ENCODE peak calls at places on chromosomes 3 and 15, in seven cellular contexts. N is tibial artery; A is hepatocyte; U is CD8-positive, alpha-beta memory T cell; S is left ventricle myocardium inferior; L is A673; I is mesendoderm. K is an unnamed sample.

GRCh38 chr15:68617001-68617400 is 38.2 kb downstream of the CORO2B start:
- DNase-seq in S (peak; percentile 24), I (no peak), U (no peak), A (no peak), L (no peak), N (no peak), K (no peak)

GRCh38 chr15:34693053-34693744 is 61.6 kb downstream of the GJD2 start:
- DNase-seq in N (no peak), S (no peak), U (no peak), L (peak; percentile 24), A (no peak), I (no peak), K (no peak)

GRCh38 chr3:78496458-78496857 is 1271.3 kb downstream of the ROBO1 start:
- DNase-seq in S (no peak), U (no peak), A (no peak), L (peak; percentile 37), I (no peak), N (no peak), K (no peak)

GRCh38 chr3:45078910-45079522 is 52.9 kb downstream of the CLEC3B start:
- DNase-seq in S (no peak), A (no peak), I (peak; percentile 63), U (no peak), L (no peak), N (no peak), K (no peak)

GRCh38 chr3:177057768-177058167 is 139.5 kb downstream of the TBL1XR1 start:
- DNase-seq in A (no peak), S (no peak), N (no peak), L (peak; percentile 66), U (peak; percentile 22), I (no peak), K (no peak)

GRCh38 chr3:106120334-106120733 is 251.5 kb upstream of the CBLB start:
- DNase-seq in U (no peak), I (no peak), A (no peak), S (no peak), L (no peak), N (no peak), K (no peak)

GRCh38 chr3:173395073-173395411 is 2.5 kb upstream of the NLGN1 start:
- DNase-seq in I (peak; percentile 80), U (no peak), S (peak; percentile 19), N (no peak), A (no peak), L (no peak), K (no peak)

GRCh38 chr3:73110530-73110929 is 49.1 kb downstream of the EBLN2 start:
- DNase-seq in S (no peak), L (no peak), A (no peak), I (no peak), N (no peak), U (no peak), K (no peak)

GRCh38 chr3:184937611-184938010 is 125.6 kb downstream of the VPS8 start:
- DNase-seq in A (no peak), U (no peak), S (no peak), L (peak; percentile 7), I (peak; percentile 40), N (no peak), K (no peak)

GRCh38 chr15:55744026-55744655 is 1.2 kb upstream of the PRTG start:
- DNase-seq in I (peak; percentile 11), S (no peak), U (no peak), N (no peak), L (no peak), A (no peak), K (no peak)

GRCh38 chr3:185825639-185826481 is 1.0 kb upstream of the IGF2BP2 start:
- DNase-seq in S (peak; percentile 36), L (peak; percentile 37), U (no peak), A (peak; percentile 66), N (no peak), I (peak; percentile 88), K (no peak)

GRCh38 chr3:152858170-152858800 is 23.4 kb downstream of the P2RY1 start:
- DNase-seq in S (no peak), I (no peak), N (no peak), L (no peak), A (no peak), U (no peak), K (no peak)

GRCh38 chr15:99981839-99982658 is 248.8 kb upstream of the LYSMD4 start:
- DNase-seq in U (no peak), S (no peak), L (no peak), A (no peak), N (no peak), I (peak; percentile 68), K (no peak)

GRCh38 chr3:11238880-11239279 is 33.3 kb upstream of the ATG7 start:
- DNase-seq in I (no peak), L (no peak), A (no peak), U (no peak), S (no peak), N (no peak), K (no peak)

GRCh38 chr15:49145651-49146609 is 9.5 kb downstream of the COPS2 start:
- DNase-seq in N (no peak), L (peak; percentile 71), I (peak; percentile 62), S (no peak), U (no peak), A (peak; percentile 74), K (no peak)

GRCh38 chr3:193780810-193781472 is 187.9 kb downstream of the OPA1 start:
- DNase-seq in L (peak; percentile 95), U (no peak), S (peak; percentile 69), I (peak; percentile 93), A (peak; percentile 89), N (peak; percentile 60), K (peak; percentile 67)

GRCh38 chr3:14392231-14392630 is 10.2 kb upstream of the SLC6A6 start:
- DNase-seq in N (no peak), I (peak; percentile 36), L (no peak), U (no peak), A (no peak), S (no peak), K (no peak)

GRCh38 chr3:64290161-64290560 is 64.9 kb upstream of the PRICKLE2 start:
- DNase-seq in L (no peak), S (no peak), A (no peak), U (no peak), N (no peak), I (no peak), K (no peak)

GRCh38 chr3:134803051-134803505 is 8.0 kb downstream of the EPHB1 start:
- DNase-seq in S (no peak), I (no peak), A (no peak), U (no peak), N (no peak), L (no peak), K (no peak)

GRCh38 chr3:127675651-127676391 is 3.1 kb downstream of the ABTB1 start:
- DNase-seq in U (no peak), S (peak; percentile 14), A (no peak), L (no peak), I (no peak), N (peak; percentile 12), K (no peak)

GRCh38 chr15:85878866-85879265 is 84.1 kb upstream of the KLHL25 start:
- DNase-seq in I (no peak), L (no peak), A (no peak), U (no peak), N (no peak), S (no peak), K (no peak)

GRCh38 chr3:37179144-37179967 is 5.0 kb upstream of the LRRFIP2 start:
- DNase-seq in U (no peak), N (no peak), I (no peak), S (no peak), L (no peak), A (no peak), K (no peak)

GRCh38 chr3:166123088-166123487 is 285.9 kb upstream of the BCHE start:
- DNase-seq in U (no peak), A (no peak), N (no peak), L (no peak), I (no peak), S (no peak), K (no peak)
- H3K27ac ChIP-seq in U (no peak overlapping the region), A (no peak overlapping the region), N (no peak overlapping the region), L (no peak overlapping the region), I (no peak overlapping the region), S (no peak overlapping the region), K (no peak overlapping the region)

DNA sequence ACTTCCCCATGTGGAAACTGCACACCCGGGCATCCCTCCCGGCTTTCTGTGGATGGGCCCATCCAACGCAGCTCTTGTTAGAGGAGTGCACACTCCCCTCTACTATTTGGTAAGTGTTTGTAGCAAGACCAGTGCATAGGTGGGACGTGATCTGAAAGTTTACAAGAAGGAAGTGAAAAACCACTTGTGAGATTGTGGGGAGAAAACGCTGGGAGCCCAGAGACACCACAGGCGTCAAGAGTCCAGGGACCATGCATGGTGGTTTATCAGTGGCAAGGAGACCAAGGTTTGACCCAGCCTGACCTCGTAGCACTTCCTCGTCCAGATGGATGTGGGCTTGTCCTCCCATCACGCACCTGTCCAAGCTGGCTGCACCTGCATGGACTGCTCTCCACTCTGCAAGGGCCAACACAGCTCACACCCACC is 51.6 kb downstream of the ATP10A start:
- DNase-seq in A (no peak), S (no peak), I (no peak), N (no peak), L (no peak), U (peak; percentile 28), K (no peak)
- H3K27me3 ChIP-seq in A (peaks cover 14% of the 10 kb centered on the region), S (peaks cover 60% of the 10 kb centered on the region), I (no peaks in the 10 kb centered on the region), N (no peaks in the 10 kb centered on the region), L (no peaks in the 10 kb centered on the region), U (no peaks in the 10 kb centered on the region), K (no peaks in the 10 kb centered on the region)

GRCh38 chr3:47688488-47688887 is 93.2 kb downstream of the SMARCC1 start:
- DNase-seq in S (no peak), N (no peak), L (no peak), I (no peak), A (no peak), U (no peak), K (no peak)
- H3K36me3 ChIP-seq in S (peaks cover 88% of the 10 kb centered on the region), N (peaks cover 41% of the 10 kb centered on the region), L (peaks cover 59% of the 10 kb centered on the region), I (peaks cover 6% of the 10 kb centered on the region), A (no peaks in the 10 kb centered on the region), U (peaks cover 46% of the 10 kb centered on the region), K (peaks cover 7% of the 10 kb centered on the region)

GRCh38 chr3:146557745-146558144 is 13.3 kb upstream of the PLSCR1 start:
- DNase-seq in L (no peak), S (no peak), A (no peak), U (no peak), I (no peak), N (no peak), K (no peak)

GRCh38 chr3:146555311-146555710 is 10.9 kb upstream of the PLSCR1 start:
- DNase-seq in L (no peak), S (no peak), N (no peak), A (no peak), U (no peak), I (no peak), K (no peak)

GRCh38 chr3:146558811-146559210 is 14.4 kb upstream of the PLSCR1 start:
- DNase-seq in U (no peak), L (no peak), S (no peak), I (no peak), A (no peak), N (no peak), K (no peak)

GRCh38 chr3:146550743-146551510 is 6.5 kb upstream of the PLSCR1 start:
- DNase-seq in S (no peak), L (no peak), N (no peak), U (no peak), I (no peak), A (peak; percentile 63), K (no peak)

DNA sequence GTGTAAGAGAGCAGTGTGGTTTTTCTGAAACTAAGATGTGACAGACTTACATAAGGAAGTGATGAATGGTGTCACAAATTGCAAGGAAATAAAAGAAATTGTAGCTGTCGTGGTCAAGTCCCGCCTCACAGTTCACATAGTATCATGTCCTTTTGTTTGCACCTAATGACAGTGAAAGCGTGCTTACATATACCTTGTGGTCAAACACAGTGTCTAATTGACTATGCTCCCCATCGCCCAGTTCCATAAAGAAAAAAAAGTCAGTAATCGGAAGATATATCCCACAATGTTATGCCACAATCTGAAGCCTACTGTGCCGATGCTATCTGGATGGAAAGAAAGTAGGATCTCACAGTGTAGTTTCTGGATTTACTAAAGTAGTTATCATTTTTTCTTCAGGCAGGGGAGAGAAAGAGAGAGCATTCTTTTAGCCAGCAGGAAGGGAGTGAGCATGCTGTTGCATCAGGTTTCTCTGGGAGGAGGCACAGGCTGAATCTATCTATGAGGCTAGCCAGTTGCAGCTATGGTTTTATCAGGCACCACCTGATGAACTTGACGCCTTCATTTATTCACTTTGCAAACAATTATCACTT is 9.9 kb upstream of the PLSCR1 start:
- DNase-seq in A (no peak), I (peak; percentile 73), S (no peak), N (no peak), L (no peak), U (no peak), K (no peak)
- H3K27ac ChIP-seq in A (no peak overlapping the region), I (no peak overlapping the region), S (no peak overlapping the region), N (no peak overlapping the region), L (no peak overlapping the region), U (no peak overlapping the region), K (no peak overlapping the region)